ENCODE peak calls at places on chromosomes 12 and 14, in eight cellular contexts. A is SK-N-SH, G is PC-3, W is hepatocyte, Z is HCT116, Y is OCI-LY7, S is GM23338, P is neural progenitor cell. L is an unnamed sample.

GRCh38 chr14:29462271-29462670 is 465.4 kb downstream of the PRKD1 start:
- DNase-seq in Z (no peak), G (no peak), Y (no peak), A (no peak), P (no peak), S (no peak), W (no peak), L (no peak)

GRCh38 chr12:92398565-92399309 is 253.1 kb upstream of the BTG1 start:
- DNase-seq in G (no peak), P (peak), A (no peak), S (no peak), Y (peak), W (no peak), Z (no peak), L (no peak)

GRCh38 chr12:114238808-114239207 is 167.1 kb downstream of the TBX5 start:
- DNase-seq in W (peak), P (no peak), A (no peak), S (no peak), G (no peak), Z (no peak), Y (no peak), L (no peak)

GRCh38 chr12:6540181-6540877 is 6.0 kb downstream of the GAPDH start:
- DNase-seq in S (peak), Y (peak), G (peak), W (peak), A (peak), P (peak), Z (peak), L (no peak)

GRCh38 chr12:92505373-92506340 is 197.1 kb upstream of the PLEKHG7 start:
- DNase-seq in S (no peak), P (peak), W (peak), Z (no peak), Y (peak), G (no peak), A (peak), L (no peak)

GRCh38 chr12:105812356-105812755 is 326.4 kb downstream of the NUAK1 start:
- DNase-seq in Z (no peak), S (no peak), G (no peak), A (no peak), P (no peak), W (no peak), Y (no peak), L (no peak)

GRCh38 chr14:91649930-91650329 is 82.0 kb downstream of the CATSPERB start:
- DNase-seq in A (peak), Y (peak), Z (peak), W (peak), G (peak), S (peak), P (peak), L (peak)

GRCh38 chr14:47674546-47675238 is 713 bp downstream of the MDGA2 start:
- DNase-seq in Z (no peak), Y (no peak), W (peak), A (peak), S (peak), G (no peak), P (peak), L (no peak)

GRCh38 chr14:101583006-101583708 is 21.9 kb downstream of the DIO3 start:
- DNase-seq in A (no peak), Y (no peak), G (no peak), P (no peak), S (no peak), Z (no peak), W (no peak), L (no peak)

GRCh38 chr14:89813485-89814080 is 140.9 kb downstream of the EFCAB11 start:
- DNase-seq in A (no peak), Z (no peak), S (peak), Y (no peak), P (peak), G (no peak), W (peak), L (no peak)

GRCh38 chr14:77436042-77436441 is 12.7 kb upstream of the NOXRED1 start:
- DNase-seq in G (peak), A (no peak), W (no peak), S (no peak), Z (no peak), P (no peak), Y (no peak), L (no peak)

GRCh38 chr12:92208613-92209121 is 63.0 kb upstream of the BTG1 start:
- DNase-seq in S (no peak), Z (no peak), Y (peak), A (no peak), W (peak), P (peak), G (peak), L (peak)

GRCh38 chr12:87529386-87529785 is 499.8 kb downstream of the C12orf50 start:
- DNase-seq in G (no peak), A (no peak), S (no peak), Y (no peak), Z (no peak), W (no peak), P (no peak), L (no peak)

GRCh38 chr12:71054551-71054950 is 103.2 kb downstream of the TSPAN8 start:
- DNase-seq in P (no peak), A (no peak), G (no peak), W (no peak), S (no peak), Z (no peak), Y (no peak), L (no peak)

DNA sequence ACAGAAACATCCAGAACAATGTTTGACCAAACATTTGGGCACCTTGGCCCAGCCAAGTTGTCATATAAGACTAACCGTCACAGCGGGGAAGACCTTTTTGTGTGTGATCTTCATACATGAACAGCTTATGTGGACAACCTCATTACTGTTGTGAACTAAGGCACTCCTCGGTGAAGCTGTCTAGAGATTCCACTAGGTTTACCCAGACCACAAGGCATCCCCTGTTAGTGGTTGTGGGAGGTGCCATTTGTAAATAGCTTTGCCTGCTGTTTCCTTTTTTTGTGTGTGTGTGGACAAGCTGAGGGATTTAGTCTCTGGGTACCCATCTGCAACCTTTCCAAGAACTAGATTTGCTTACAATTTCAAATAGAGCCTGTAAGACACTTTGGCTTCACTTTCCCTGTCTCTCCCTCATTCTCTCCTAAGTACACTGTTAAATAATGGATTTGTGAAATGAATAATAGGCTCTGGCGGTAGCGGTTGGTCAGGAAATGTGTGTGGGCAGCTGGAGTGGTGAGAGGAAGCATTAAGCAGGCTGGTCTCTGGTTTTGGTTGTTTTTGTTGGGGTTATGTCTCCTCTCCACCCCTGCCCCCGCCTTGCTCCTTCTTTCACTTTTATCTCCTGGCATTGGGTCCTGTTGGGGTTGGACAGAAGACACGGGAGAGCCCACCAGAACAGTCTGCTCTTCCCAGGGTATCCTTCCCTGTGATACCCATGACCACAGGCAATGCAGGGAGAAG is 727.6 kb downstream of the VRK1 start:
- DNase-seq in P (no peak), S (no peak), Z (no peak), G (no peak), A (no peak), W (no peak), Y (no peak), L (no peak)
- TF ChIP-seq EZH2phosphoT487 in P (no peak), S (no peak), Z (no peak), G (no peak), A (no peak), W (no peak), Y (no peak), L (no peak)

DNA sequence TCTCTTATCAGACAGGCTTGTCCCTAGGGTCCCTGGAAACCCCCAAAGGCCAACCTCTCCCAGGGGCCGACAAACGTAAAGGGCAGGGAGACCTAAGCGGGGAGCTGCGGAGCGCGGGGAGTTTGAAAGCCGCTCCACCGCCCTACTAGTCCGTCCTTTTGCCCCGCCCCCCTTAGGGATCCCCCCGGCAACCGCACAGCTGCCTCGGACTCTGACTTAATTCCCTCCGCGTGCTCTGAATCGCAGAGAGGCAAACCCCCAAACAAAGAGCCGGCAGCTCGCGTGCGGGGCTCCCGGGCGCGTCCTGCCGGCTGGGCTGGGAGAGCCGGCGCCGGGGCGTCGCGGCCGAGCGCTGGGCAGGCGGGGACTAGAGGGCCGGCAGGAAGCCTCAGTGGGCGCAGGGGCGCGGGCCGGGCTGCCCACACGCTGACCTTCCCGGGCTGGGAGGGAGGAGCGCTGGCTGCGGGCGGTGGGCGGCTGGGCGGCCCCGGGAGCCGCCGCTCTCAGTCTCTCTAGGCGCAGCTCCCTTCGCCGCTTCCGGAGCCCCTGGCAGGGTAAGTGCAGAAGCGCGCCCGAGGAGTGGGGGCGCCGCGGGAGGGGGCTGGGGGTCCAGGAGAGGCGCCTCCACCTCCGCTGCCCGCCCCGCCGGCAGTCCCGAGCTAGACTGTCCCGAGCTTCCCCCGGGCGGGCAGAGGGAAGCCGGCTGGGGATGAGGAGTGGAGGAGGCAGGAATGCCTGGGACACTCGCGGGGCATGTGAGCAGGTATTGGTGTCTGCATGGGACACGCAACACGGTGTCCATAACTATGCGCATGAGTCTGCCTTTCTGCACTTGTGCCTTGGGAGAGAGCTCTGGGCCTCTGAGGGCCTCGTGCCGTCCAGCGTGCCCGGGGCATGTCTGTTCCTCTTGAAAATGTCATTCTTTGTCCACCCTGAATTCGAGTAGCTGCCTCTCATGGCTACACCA is at the start of gene TSPAN11:
- DNase-seq in Y (no peak), A (peak), Z (no peak), S (peak), G (no peak), P (peak), W (peak), L (no peak)
- TF ChIP-seq CTCF in Y (no peak), A (no peak), Z (no peak), S (no peak), G (no peak), P (peak), W (no peak), L (no peak)

GRCh38 chr12:60101715-60102114 is 505.9 kb downstream of the SLC16A7 start:
- DNase-seq in P (no peak), G (peak), Z (no peak), W (no peak), A (no peak), S (no peak), Y (no peak), L (no peak)

GRCh38 chr12:60094436-60094835 is 498.6 kb downstream of the SLC16A7 start:
- DNase-seq in W (no peak), S (no peak), Z (no peak), A (no peak), Y (no peak), G (no peak), P (no peak), L (no peak)

GRCh38 chr12:60096727-60097126 is 500.9 kb downstream of the SLC16A7 start:
- DNase-seq in S (no peak), Y (no peak), P (no peak), W (no peak), A (no peak), G (no peak), Z (no peak), L (no peak)

GRCh38 chr12:60100852-60101251 is 505.0 kb downstream of the SLC16A7 start:
- DNase-seq in W (no peak), P (no peak), Y (no peak), A (no peak), G (peak), S (no peak), Z (no peak), L (no peak)

DNA sequence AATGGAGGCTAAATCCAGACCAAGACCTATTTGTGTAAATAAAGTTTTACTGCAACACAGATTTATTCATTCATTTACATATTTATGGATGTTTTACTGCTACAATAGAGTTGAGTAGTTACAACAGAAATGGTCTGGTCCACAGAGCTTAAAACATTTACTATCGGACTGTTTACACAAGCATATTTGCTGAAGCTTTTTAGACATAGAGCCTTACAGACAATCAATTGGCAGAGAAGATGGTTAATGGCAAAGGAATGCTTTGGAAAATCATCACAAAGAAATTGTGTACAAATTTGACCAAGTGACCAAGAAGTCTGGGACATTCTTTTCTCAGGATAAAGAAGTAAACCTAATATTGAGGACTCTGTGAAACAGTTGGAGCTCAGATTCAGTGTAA is 504.3 kb downstream of the SLC16A7 start:
- DNase-seq in Z (no peak), A (no peak), W (no peak), Y (no peak), S (no peak), G (peak), P (no peak), L (no peak)
- H3K4me2 ChIP-seq in Z (no peak), A (no peak), W (peak), Y (no peak), S (no peak), G (peak), P (no peak), L (no peak)

GRCh38 chr12:40819427-40820108 is 127.3 kb downstream of the CNTN1 start:
- DNase-seq in W (peak), A (no peak), Z (no peak), S (peak), G (no peak), P (peak), Y (no peak), L (no peak)
- TF ChIP-seq EZH2phosphoT487 in W (no peak), A (no peak), Z (no peak), S (no peak), G (no peak), P (no peak), Y (no peak), L (no peak)

GRCh38 chr14:24273422-24273998 is 2.1 kb upstream of the RABGGTA start:
- DNase-seq in G (peak), A (peak), S (peak), Y (peak), W (no peak), Z (no peak), P (no peak), L (no peak)
- TF ChIP-seq CTCF in G (peak), A (no peak), S (peak), Y (peak), W (no peak), Z (no peak), P (peak), L (peak)

DNA sequence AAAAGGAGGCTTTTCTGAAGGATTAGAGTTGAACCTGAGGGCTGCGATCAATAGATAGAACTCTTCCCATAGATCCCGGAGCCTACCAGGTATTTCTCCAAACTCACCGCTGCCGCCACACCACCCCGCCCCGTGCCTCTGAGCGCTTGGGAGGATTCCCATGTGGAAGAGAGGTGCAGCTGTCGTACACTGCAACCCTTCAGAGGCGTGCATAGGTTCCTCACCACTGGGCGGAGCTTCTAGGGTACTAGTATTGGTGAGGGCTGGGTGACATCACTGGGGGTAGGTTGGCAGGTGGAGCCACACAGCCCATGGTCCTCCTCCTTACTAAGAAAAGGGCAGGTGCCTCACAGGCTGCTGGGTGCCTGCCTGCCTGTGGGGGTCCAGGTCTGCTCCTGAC is 127.0 kb downstream of the TSPAN9 start:
- DNase-seq in Z (peak), P (no peak), Y (no peak), S (peak), A (no peak), W (no peak), G (no peak), L (peak)
- H3K4me2 ChIP-seq in Z (no peak), P (no peak), Y (no peak), S (no peak), A (no peak), W (no peak), G (no peak), L (no peak)

GRCh38 chr12:48004039-48004940 is at the start of gene COL2A1:
- DNase-seq in G (peak), A (peak), W (peak), Z (no peak), S (peak), P (peak), Y (no peak), L (no peak)
- TF ChIP-seq EZH2phosphoT487 in G (peak), A (no peak), W (peak), Z (no peak), S (peak), P (no peak), Y (no peak), L (no peak)

GRCh38 chr12:15794196-15794595 is 5.0 kb upstream of the EPS8 start:
- DNase-seq in G (no peak), P (peak), Z (no peak), Y (no peak), W (no peak), S (no peak), A (no peak), L (no peak)

GRCh38 chr12:15788266-15789214 is 648 bp downstream of the EPS8 start:
- DNase-seq in Y (no peak), A (no peak), P (peak), W (peak), G (peak), S (peak), Z (peak), L (peak)

GRCh38 chr12:15787801-15788200 is 1.4 kb downstream of the EPS8 start:
- DNase-seq in P (no peak), W (no peak), S (no peak), G (no peak), Y (no peak), Z (no peak), A (no peak), L (no peak)

GRCh38 chr12:15794836-15795235 is 5.6 kb upstream of the EPS8 start:
- DNase-seq in Z (no peak), S (no peak), G (no peak), A (no peak), P (no peak), Y (no peak), W (no peak), L (no peak)

GRCh38 chr12:15789215-15790171 is at the start of gene EPS8:
- DNase-seq in G (peak), Y (peak), Z (peak), S (peak), P (peak), W (peak), A (peak), L (peak)
- TF ChIP-seq CTCF in G (no peak), Y (no peak), Z (no peak), S (no peak), P (no peak), W (peak), A (no peak), L (no peak)

L was measured in MM.1S.